ENCODE peak calls at places on chromosomes 12 and 14, in six cellular contexts. M is left ventricle myocardium inferior; N is effector memory CD4-positive, alpha-beta T cell; L is upper lobe of right lung; A is neural progenitor cell; P is CD4-positive, alpha-beta T cell. X is an unnamed sample.

GRCh38 chr12:71664411-71665108 is 459 bp downstream of the THAP2 start:
- DNase-seq in A (no peak), M (no peak), N (no peak), L (no peak), P (no peak), X (no peak)

GRCh38 chr14:34874386-34875030 is 652 bp downstream of the BAZ1A start:
- DNase-seq in N (peak), A (peak), L (peak), P (no peak), M (peak), X (peak)

GRCh38 chr14:78790262-78790661 is 620.1 kb downstream of the NRXN3 start:
- DNase-seq in N (no peak), A (peak), P (no peak), L (no peak), M (no peak), X (no peak)

GRCh38 chr14:90405755-90406154 is 8.9 kb downstream of the CALM1 start:
- DNase-seq in P (no peak), A (no peak), L (no peak), N (no peak), M (no peak), X (no peak)

GRCh38 chr12:96383991-96384390 is 16.2 kb downstream of the CDK17 start:
- DNase-seq in N (no peak), M (no peak), A (no peak), P (no peak), L (no peak), X (no peak)

GRCh38 chr12:50788562-50788961 is 24.7 kb downstream of the ATF1 start:
- DNase-seq in M (no peak), L (no peak), N (no peak), A (no peak), P (no peak), X (no peak)

GRCh38 chr14:32075636-32076277 is 1.3 kb upstream of the ARHGAP5 start:
- DNase-seq in N (no peak), A (peak), P (no peak), L (no peak), M (peak), X (no peak)

GRCh38 chr12:18723752-18724151 is 14.1 kb downstream of the PLCZ1 start:
- DNase-seq in N (no peak), M (no peak), L (no peak), P (no peak), A (no peak), X (no peak)

GRCh38 chr12:52506858-52507715 is 13.1 kb downstream of the KRT5 start:
- DNase-seq in A (peak), P (no peak), N (no peak), L (no peak), M (no peak), X (peak)

GRCh38 chr14:90406384-90406798 is 9.6 kb downstream of the CALM1 start:
- DNase-seq in L (no peak), P (no peak), A (no peak), M (no peak), N (no peak), X (no peak)

GRCh38 chr14:51873221-51873893 is 12.9 kb downstream of the GNG2 start:
- DNase-seq in A (no peak), N (no peak), L (no peak), P (no peak), M (no peak), X (peak)
- H3K27ac ChIP-seq in A (no peak), N (no peak), L (no peak), P (no peak), M (no peak), X (peak)

GRCh38 chr12:2343672-2344071 is 290.9 kb downstream of the CACNA1C start:
- DNase-seq in A (no peak), L (no peak), N (no peak), M (no peak), P (no peak), X (no peak)
- H3K27ac ChIP-seq in A (no peak), L (no peak), N (no peak), M (no peak), P (no peak), X (no peak)

GRCh38 chr12:57605308-57606015 is 838 bp downstream of the DTX3 start:
- DNase-seq in L (no peak), M (no peak), N (no peak), P (no peak), A (peak), X (no peak)
- H3K27ac ChIP-seq in L (peak), M (peak), N (no peak), P (no peak), A (no peak), X (no peak)

GRCh38 chr12:75954076-75954475 is 77.5 kb downstream of the PHLDA1 start:
- DNase-seq in P (no peak), M (no peak), N (no peak), L (no peak), A (no peak), X (no peak)

GRCh38 chr12:75954749-75955148 is 76.8 kb downstream of the PHLDA1 start:
- DNase-seq in A (no peak), P (no peak), M (no peak), N (no peak), L (no peak), X (no peak)

GRCh38 chr12:75951399-75952228 is 80.0 kb downstream of the PHLDA1 start:
- DNase-seq in L (no peak), P (no peak), M (no peak), A (no peak), N (no peak), X (no peak)

GRCh38 chr12:75953312-75953906 is 78.2 kb downstream of the PHLDA1 start:
- DNase-seq in L (no peak), P (no peak), N (no peak), A (no peak), M (no peak), X (no peak)

GRCh38 chr12:75955251-75955650 is 76.3 kb downstream of the PHLDA1 start:
- DNase-seq in M (no peak), A (no peak), L (no peak), P (no peak), N (no peak), X (no peak)
- H3K27ac ChIP-seq in M (no peak), A (no peak), L (no peak), P (no peak), N (no peak), X (no peak)

GRCh38 chr14:68079941-68080697 is 260.5 kb downstream of the RAD51B start:
- DNase-seq in P (no peak), N (no peak), L (no peak), M (no peak), A (no peak), X (no peak)

GRCh38 chr14:68074765-68075381 is 255.3 kb downstream of the RAD51B start:
- DNase-seq in N (no peak), P (no peak), A (no peak), L (no peak), M (no peak), X (no peak)

GRCh38 chr14:68081489-68081888 is 261.9 kb downstream of the RAD51B start:
- DNase-seq in A (no peak), N (no peak), L (no peak), P (no peak), M (no peak), X (no peak)

GRCh38 chr14:68076451-68076850 is 256.9 kb downstream of the RAD51B start:
- DNase-seq in M (no peak), P (no peak), L (no peak), A (no peak), N (no peak), X (no peak)

GRCh38 chr14:68075382-68076029 is 255.9 kb downstream of the RAD51B start:
- DNase-seq in A (peak), L (no peak), P (no peak), M (no peak), N (no peak), X (no peak)
- H3K27ac ChIP-seq in A (peak), L (no peak), P (no peak), M (no peak), N (no peak), X (no peak)

GRCh38 chr12:45260481-45260824 is 44.6 kb downstream of the ANO6 start:
- DNase-seq in P (no peak), A (no peak), L (no peak), N (no peak), M (no peak), X (no peak)
- H3K27ac ChIP-seq in P (no peak), A (no peak), L (no peak), N (no peak), M (peak), X (no peak)

DNA sequence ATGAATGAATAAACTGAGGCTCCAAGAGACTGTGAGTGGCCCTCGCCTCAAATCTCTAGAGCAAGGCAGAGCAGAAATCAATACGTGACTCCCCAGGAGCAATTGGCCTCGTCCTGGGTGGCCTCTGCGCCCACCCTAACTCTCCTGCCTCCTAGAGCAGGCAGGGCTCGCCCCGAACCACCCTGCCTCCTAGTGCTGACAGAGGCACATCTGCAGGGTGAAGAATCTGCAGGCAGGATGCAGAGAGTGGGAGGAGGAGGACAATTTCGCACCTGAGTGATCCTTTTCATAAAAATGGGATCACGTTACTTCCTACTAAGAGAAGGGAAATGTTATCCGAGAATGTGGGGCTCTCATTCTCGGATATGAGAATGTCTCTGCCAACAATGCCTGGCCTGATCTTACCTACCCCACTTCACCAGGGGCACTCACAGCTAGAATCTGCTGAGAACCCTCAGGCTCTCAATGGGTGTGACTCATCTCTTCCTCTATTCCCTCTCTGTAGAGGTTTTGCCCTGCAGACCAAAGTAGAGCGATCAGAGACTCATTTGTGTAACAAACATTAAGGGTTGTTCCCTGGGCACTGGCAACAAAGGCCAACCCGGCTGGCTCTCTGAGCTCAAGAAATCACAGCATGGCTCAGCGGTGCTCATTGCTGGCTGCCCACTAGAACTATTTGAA is 61.7 kb upstream of the BCL2L14 start:
- DNase-seq in A (peak), L (no peak), P (no peak), M (no peak), N (peak), X (peak)
- H3K27ac ChIP-seq in A (no peak), L (no peak), P (peak), M (no peak), N (peak), X (peak)

DNA sequence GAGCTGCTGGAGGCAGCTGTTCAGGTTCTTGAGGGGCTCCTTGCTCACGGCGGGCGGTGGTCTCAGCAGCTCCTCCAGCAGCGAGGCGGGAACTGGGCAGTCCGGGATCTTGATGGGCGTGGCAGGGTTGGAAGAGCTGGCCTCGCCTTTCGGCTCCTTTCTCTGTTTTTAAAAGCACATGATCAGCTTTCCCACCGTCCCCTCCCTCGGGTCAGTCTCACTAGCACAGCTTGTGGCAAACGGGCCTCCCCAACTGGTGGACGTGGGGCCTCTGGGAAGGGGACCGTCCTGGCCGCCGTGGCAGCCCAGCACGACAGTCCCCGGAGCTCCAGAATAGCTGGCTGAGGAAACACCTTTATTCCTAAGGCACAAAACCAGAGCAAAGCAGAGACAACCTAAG is 12.5 kb upstream of the ANKLE2 start:
- DNase-seq in P (no peak), L (no peak), M (no peak), A (no peak), N (no peak), X (no peak)
- H3K27ac ChIP-seq in P (peak), L (no peak), M (no peak), A (no peak), N (peak), X (no peak)